ENCODE peak calls at places on chromosomes 3 and 15, in five cellular contexts. G is activated CD4-positive, alpha-beta T cell treated with anti-CD3 and anti-CD28 coated beads, Interleukin-2, amount 50 U/mL, for 48 hours; T is putamen; N is pancreas; S is mucosa of descending colon. B is an unnamed sample.

GRCh38 chr15:38899300-38899699 is 334.7 kb upstream of the RASGRP1 start:
- DNase-seq in T (no peak), N (no peak), G (no peak), S (no peak), B (no peak)

GRCh38 chr3:32495609-32496008 is 7.0 kb downstream of the CMTM6 start:
- DNase-seq in N (no peak), G (no peak), T (no peak), S (no peak), B (no peak)

GRCh38 chr3:24220859-24221657 is 273.6 kb downstream of the THRB start:
- DNase-seq in G (no peak), N (no peak), T (no peak), S (no peak), B (no peak)

GRCh38 chr3:129104051-129104450 is 17.6 kb downstream of the RAB43 start:
- DNase-seq in G (no peak), S (no peak), N (no peak), T (no peak), B (no peak)

GRCh38 chr3:19250959-19251610 is 102.8 kb downstream of the KCNH8 start:
- DNase-seq in G (no peak), S (no peak), T (peak; percentile 27), N (no peak), B (no peak)

GRCh38 chr3:66582721-66583141 is 81.9 kb upstream of the LRIG1 start:
- DNase-seq in S (no peak), N (no peak), G (peak; percentile 28), T (no peak), B (no peak)

GRCh38 chr3:100297784-100298183 is 36.8 kb upstream of the NIT2 start:
- DNase-seq in N (no peak), S (no peak), T (no peak), G (no peak), B (no peak)

GRCh38 chr15:63915209-63915887 is 81.6 kb upstream of the HERC1 start:
- DNase-seq in G (no peak), N (no peak), T (no peak), S (no peak), B (no peak)

GRCh38 chr15:70559840-70560239 is 203.5 kb downstream of the UACA start:
- DNase-seq in N (no peak), S (no peak), G (no peak), T (no peak), B (no peak)

GRCh38 chr3:134897391-134898131 is 102.5 kb downstream of the EPHB1 start:
- DNase-seq in S (no peak), N (no peak), G (no peak), T (no peak), B (no peak)

GRCh38 chr15:98668566-98669308 is 20.4 kb downstream of the IGF1R start:
- DNase-seq in G (peak; percentile 62), T (no peak), N (no peak), S (no peak), B (peak; percentile 37)

GRCh38 chr3:179962617-179963387 is 73.9 kb downstream of the PEX5L start:
- DNase-seq in G (no peak), T (no peak), S (no peak), N (no peak), B (no peak)

GRCh38 chr3:138331143-138331894 is 1.7 kb upstream of the NME9 start:
- DNase-seq in G (no peak), S (no peak), N (no peak), T (peak; percentile 17), B (no peak)

GRCh38 chr15:74863239-74864056 is 9.7 kb downstream of the SCAMP2 start:
- DNase-seq in N (no peak), S (no peak), T (no peak), G (peak; percentile 27), B (no peak)

GRCh38 chr3:133301194-133301593 is 98.7 kb upstream of the BFSP2 start:
- DNase-seq in G (no peak), T (no peak), S (no peak), N (no peak), B (no peak)

GRCh38 chr3:90011596-90011995 is 904.2 kb downstream of the EPHA3 start:
- DNase-seq in S (no peak), G (no peak), T (no peak), N (no peak), B (no peak)

GRCh38 chr3:72150634-72151412 is 365.9 kb upstream of the PROK2 start:
- DNase-seq in S (peak; percentile 65), G (no peak), N (peak; percentile 39), T (no peak), B (no peak)

GRCh38 chr15:48049736-48050135 is 71.1 kb upstream of the SLC24A5 start:
- DNase-seq in G (no peak), N (no peak), S (no peak), T (no peak), B (no peak)

GRCh38 chr15:75161788-75162414 is 39.8 kb upstream of the C15orf39 start:
- DNase-seq in T (no peak), N (no peak), G (no peak), S (no peak), B (no peak)